ENCODE peak calls at places on chromosomes 2 and 18, in four cellular contexts. U is hepatocyte, K is GM23248, O is A549. F is an unnamed sample.

GRCh38 chr2:20609349-20609994 is 41.4 kb downstream of the HS1BP3 start:
- DNase-seq in U (peak; percentile 62), K (peak; percentile 58), O (no peak), F (no peak)

GRCh38 chr2:25981596-25982272 is 563 bp downstream of the KIF3C start:
- DNase-seq in U (peak; percentile 58), K (peak; percentile 59), O (no peak), F (peak; percentile 34)

GRCh38 chr18:36663312-36663711 is 165.5 kb downstream of the TPGS2 start:
- DNase-seq in U (no peak), K (no peak), O (no peak), F (no peak)

GRCh38 chr18:11994708-11995444 is 13.6 kb downstream of the IMPA2 start:
- DNase-seq in U (peak; percentile 82), K (peak; percentile 73), O (peak; percentile 76), F (peak; percentile 21)

GRCh38 chr18:30940952-30941539 is 101.5 kb downstream of the DSC3 start:
- DNase-seq in U (no peak), K (no peak), O (no peak), F (no peak)

GRCh38 chr2:239386872-239387445 is 13.9 kb downstream of the HDAC4 start:
- DNase-seq in U (no peak), K (no peak), O (no peak), F (no peak)

GRCh38 chr2:201909348-201909747 is 103.0 kb downstream of the CDK15 start:
- DNase-seq in U (no peak), K (peak; percentile 85), O (peak; percentile 52), F (peak; percentile 15)

GRCh38 chr18:41170346-41170745 is 784.7 kb upstream of the PIK3C3 start:
- DNase-seq in U (no peak), K (no peak), O (no peak), F (no peak)

GRCh38 chr2:49002750-49003149 is 151.6 kb downstream of the FSHR start:
- DNase-seq in U (no peak), K (peak; percentile 30), O (no peak), F (no peak)

GRCh38 chr2:73922681-73923080 is 4.0 kb upstream of the DGUOK start:
- DNase-seq in U (no peak), K (no peak), O (no peak), F (no peak)

GRCh38 chr2:237289134-237289533 is 124.8 kb downstream of the COL6A3 start:
- DNase-seq in U (no peak), K (no peak), O (no peak), F (no peak)

GRCh38 chr2:236112466-236112865 is 55.7 kb downstream of the GBX2 start:
- DNase-seq in U (no peak), K (no peak), O (no peak), F (no peak)

GRCh38 chr2:139122711-139123158 is 342.5 kb upstream of the NXPH2 start:
- DNase-seq in U (peak; percentile 17), K (peak; percentile 58), O (no peak), F (peak; percentile 5)

GRCh38 chr2:207264310-207264709 is 98.6 kb upstream of the KLF7 start:
- DNase-seq in U (no peak), K (no peak), O (no peak), F (no peak)

GRCh38 chr2:176470713-176471112 is 201.5 kb downstream of the MTX2 start:
- DNase-seq in U (no peak), K (no peak), O (no peak), F (no peak)

GRCh38 chr18:13641551-13642439 is 84.6 kb downstream of the FAM210A start:
- DNase-seq in U (peak; percentile 43), K (no peak), O (no peak), F (no peak)

GRCh38 chr2:126803422-126803775 is 95.3 kb upstream of the TEX51 start:
- DNase-seq in U (no peak), K (no peak), O (no peak), F (no peak)

GRCh38 chr2:97910403-97911209 is 85.1 kb downstream of the TMEM131 start:
- DNase-seq in U (no peak), K (no peak), O (no peak), F (peak; percentile 10)

GRCh38 chr18:7945882-7946281 is 378.8 kb downstream of the PTPRM start:
- DNase-seq in U (peak; percentile 78), K (peak; percentile 96), O (peak; percentile 87), F (no peak)

GRCh38 chr2:85579266-85579935 is 2.0 kb downstream of the VAMP8 start:
- DNase-seq in U (no peak), K (no peak), O (no peak), F (peak; percentile 43)

GRCh38 chr2:234450431-234451095 is 46.3 kb downstream of the ARL4C start:
- DNase-seq in U (no peak), K (no peak), O (no peak), F (no peak)

GRCh38 chr2:197191177-197191947 is 119.2 kb downstream of the ANKRD44 start:
- DNase-seq in U (peak; percentile 70), K (peak; percentile 52), O (peak; percentile 44), F (peak; percentile 77)

GRCh38 chr2:19776941-19777514 is 124.8 kb downstream of the TTC32 start:
- DNase-seq in U (no peak), K (no peak), O (no peak), F (no peak)

GRCh38 chr18:69689081-69689759 is 258.5 kb downstream of the CD226 start:
- DNase-seq in U (no peak), K (peak; percentile 52), O (no peak), F (no peak)

GRCh38 chr18:58315739-58316215 is 271.8 kb downstream of the NEDD4L start:
- DNase-seq in U (no peak), K (no peak), O (no peak), F (no peak)

GRCh38 chr18:58263055-58263732 is 219.2 kb downstream of the NEDD4L start:
- DNase-seq in U (peak; percentile 58), K (no peak), O (peak; percentile 37), F (peak; percentile 91)

GRCh38 chr2:226661789-226662545 is 137.7 kb downstream of the IRS1 start:
- DNase-seq in U (peak; percentile 58), K (peak; percentile 94), O (peak; percentile 86), F (peak; percentile 71)

GRCh38 chr2:28610583-28611201 is 114.8 kb downstream of the PLB1 start:
- DNase-seq in U (peak; percentile 76), K (peak; percentile 92), O (peak; percentile 84), F (peak; percentile 88)

GRCh38 chr18:10440874-10441273 is 13.6 kb upstream of the APCDD1 start:
- DNase-seq in U (no peak), K (no peak), O (no peak), F (no peak)

GRCh38 chr2:61470122-61470951 is 550 bp downstream of the USP34 start:
- DNase-seq in U (peak; percentile 95), K (peak; percentile 88), O (peak; percentile 90), F (peak; percentile 58)

GRCh38 chr2:159989249-159989648 is 73.2 kb downstream of the PLA2R1 start:
- DNase-seq in U (no peak), K (no peak), O (no peak), F (no peak)

GRCh38 chr18:44182363-44182762 is 498.3 kb upstream of the SETBP1 start:
- DNase-seq in U (no peak), K (no peak), O (no peak), F (no peak)

GRCh38 chr18:48545690-48546365 is 7.0 kb downstream of the CTIF start:
- DNase-seq in U (peak; percentile 64), K (peak; percentile 93), O (peak; percentile 19), F (peak; percentile 66)

GRCh38 chr2:135557533-135557932 is 26.2 kb downstream of the R3HDM1 start:
- DNase-seq in U (no peak), K (no peak), O (no peak), F (no peak)

GRCh38 chr2:181844551-181845290 is 46.8 kb upstream of the ITPRID2 start:
- DNase-seq in U (no peak), K (no peak), O (no peak), F (no peak)

GRCh38 chr2:176848844-176849243 is 363.8 kb upstream of the HNRNPA3 start:
- DNase-seq in U (no peak), K (no peak), O (no peak), F (no peak)

GRCh38 chr18:24344509-24344908 is 53.1 kb downstream of the OSBPL1A start:
- DNase-seq in U (no peak), K (no peak), O (no peak), F (no peak)

GRCh38 chr2:200378652-200379290 is 72.3 kb downstream of the SPATS2L start:
- DNase-seq in U (no peak), K (peak; percentile 48), O (no peak), F (no peak)
- H3K4me2 ChIP-seq in U (peak overlapping the region; percentile 66), K (peak overlapping the region; percentile 25), O (peak overlapping the region; percentile 55), F (no peak overlapping the region)

DNA sequence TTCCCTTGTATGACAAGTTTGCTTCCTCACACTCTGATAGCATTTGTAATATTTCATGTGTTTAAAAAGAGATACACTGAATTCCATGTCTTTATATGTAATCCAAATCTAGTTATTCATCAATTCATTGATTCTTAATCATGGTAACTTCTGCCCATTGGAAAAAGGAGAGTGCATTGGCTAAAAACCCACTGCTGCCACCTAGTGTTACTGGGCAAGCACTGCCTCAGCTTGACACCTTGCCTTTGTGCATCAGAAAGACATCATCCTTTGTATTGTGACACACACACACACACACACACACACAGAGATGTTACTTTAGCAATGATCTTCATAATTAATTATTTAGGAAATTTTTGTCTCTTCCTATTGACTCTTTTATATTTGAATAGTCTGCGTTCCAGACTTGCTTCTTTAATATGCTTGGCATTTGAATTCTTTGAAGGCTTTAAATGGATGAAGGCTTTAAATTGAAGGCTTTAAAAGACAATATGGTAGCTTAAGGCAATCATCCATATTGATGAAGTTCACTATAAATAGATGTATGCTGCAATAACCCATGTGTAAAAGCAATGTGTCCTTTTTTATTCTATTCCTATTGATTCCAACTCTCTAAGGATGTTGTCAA is 414.2 kb upstream of the CHST9 start:
- DNase-seq in U (peak; percentile 75), K (peak; percentile 62), O (peak; percentile 39), F (peak; percentile 9)
- H3K4me2 ChIP-seq in U (no peak overlapping the region), K (no peak overlapping the region), O (no peak overlapping the region), F (no peak overlapping the region)

GRCh38 chr2:217055624-217056023 is 195.8 kb upstream of the TNP1 start:
- DNase-seq in U (no peak), K (no peak), O (no peak), F (no peak)

GRCh38 chr2:217057773-217058172 is 197.9 kb upstream of the TNP1 start:
- DNase-seq in U (no peak), K (no peak), O (no peak), F (no peak)

GRCh38 chr2:217058791-217059755 is 199.2 kb upstream of the TNP1 start:
- DNase-seq in U (no peak), K (peak; percentile 42), O (no peak), F (no peak)

GRCh38 chr2:217052856-217053577 is 193.2 kb upstream of the TNP1 start:
- DNase-seq in U (no peak), K (no peak), O (no peak), F (no peak)

DNA sequence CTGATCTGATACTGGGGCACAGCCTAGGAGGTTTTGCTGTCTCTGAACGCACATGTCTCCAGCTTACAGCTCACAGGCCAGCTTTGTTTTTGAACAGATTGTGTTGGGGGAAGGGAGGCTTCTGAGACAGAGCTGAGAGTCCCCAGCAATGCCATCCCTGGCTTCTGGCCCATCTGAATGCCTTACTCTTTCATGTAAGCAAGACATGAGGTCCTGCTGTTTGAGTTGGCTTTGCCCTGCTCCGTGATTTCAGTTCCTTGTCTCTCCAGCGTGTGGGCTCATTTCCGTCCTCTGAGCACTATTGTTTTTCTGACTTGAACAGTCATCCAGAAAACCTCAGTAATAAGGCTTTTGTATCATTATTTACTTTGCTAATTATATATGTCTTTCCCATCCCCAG is 194.9 kb upstream of the TNP1 start:
- DNase-seq in U (no peak), K (peak; percentile 62), O (no peak), F (no peak)
- H3K4me2 ChIP-seq in U (no peak overlapping the region), K (peak overlapping the region; percentile 16), O (no peak overlapping the region), F (no peak overlapping the region)

GRCh38 chr18:8959551-8960135 is 142.9 kb upstream of the NDUFV2 start:
- DNase-seq in U (peak; percentile 14), K (no peak), O (no peak), F (no peak)
- H3K4me2 ChIP-seq in U (peak overlapping the region; percentile 19), K (no peak overlapping the region), O (peak overlapping the region; percentile 82), F (no peak overlapping the region)

GRCh38 chr2:31889044-31889443 is 121.8 kb downstream of the MEMO1 start:
- DNase-seq in U (no peak), K (no peak), O (no peak), F (no peak)
- H3K4me2 ChIP-seq in U (no peak overlapping the region), K (no peak overlapping the region), O (no peak overlapping the region), F (no peak overlapping the region)